ENCODE peak calls at places on chromosomes 11 and 22, in five cellular contexts. U, H, P, Y and V are unnamed samples.

GRCh38 chr11:27965559-27965958 is 142.4 kb downstream of the KIF18A start:
- DNase-seq in U (no peak), H (no peak), P (no peak), Y (no peak), V (no peak)

GRCh38 chr22:26416670-26417270 is 12.3 kb upstream of the ASPHD2 start:
- DNase-seq in U (no peak), H (peak; percentile 91), P (no peak), Y (no peak), V (no peak)

GRCh38 chr11:102599642-102600261 is 25.4 kb downstream of the MMP20 start:
- DNase-seq in U (peak; percentile 94), H (peak; percentile 93), P (no peak), Y (no peak), V (no peak)

GRCh38 chr11:10669258-10670033 is 24.1 kb downstream of the IRAG1 start:
- DNase-seq in U (peak; percentile 29), H (peak; percentile 75), P (no peak), Y (no peak), V (no peak)

GRCh38 chr11:27174026-27174425 is 133.4 kb downstream of the BBOX1 start:
- DNase-seq in U (no peak), H (no peak), P (peak; percentile 58), Y (no peak), V (no peak)

GRCh38 chr11:75325713-75326438 is 25.6 kb downstream of the ARRB1 start:
- DNase-seq in U (peak; percentile 84), H (peak; percentile 90), P (peak; percentile 85), Y (no peak), V (no peak)

GRCh38 chr11:18243783-18244362 is 4.6 kb downstream of the SAA2 start:
- DNase-seq in U (peak; percentile 80), H (peak; percentile 68), P (peak; percentile 71), Y (no peak), V (peak; percentile 61)

GRCh38 chr11:96242191-96242845 is 100.7 kb downstream of the MAML2 start:
- DNase-seq in U (no peak), H (no peak), P (no peak), Y (no peak), V (no peak)

GRCh38 chr22:46068908-46069481 is 81.3 kb upstream of the PPARA start:
- DNase-seq in U (no peak), H (peak; percentile 94), P (peak; percentile 26), Y (peak; percentile 71), V (peak; percentile 44)

GRCh38 chr22:35410663-35411034 is 10.7 kb downstream of the MCM5 start:
- DNase-seq in U (no peak), H (no peak), P (no peak), Y (no peak), V (no peak)

GRCh38 chr22:40396882-40397281 is 26.5 kb downstream of the SGSM3 start:
- DNase-seq in U (no peak), H (peak; percentile 51), P (peak; percentile 91), Y (no peak), V (no peak)

GRCh38 chr11:75642402-75643113 is 26.3 kb downstream of the MAP6 start:
- DNase-seq in U (no peak), H (no peak), P (no peak), Y (no peak), V (no peak)

GRCh38 chr22:19238900-19239299 is 52.6 kb downstream of the CLTCL1 start:
- DNase-seq in U (no peak), H (no peak), P (no peak), Y (no peak), V (no peak)

GRCh38 chr11:68264244-68264643 is 7.5 kb downstream of the C11orf24 start:
- DNase-seq in U (no peak), H (no peak), P (no peak), Y (no peak), V (peak; percentile 14)

GRCh38 chr11:21723681-21724080 is 469.2 kb upstream of the ANO5 start:
- DNase-seq in U (no peak), H (no peak), P (no peak), Y (no peak), V (no peak)

GRCh38 chr22:42654696-42655095 is 5.5 kb upstream of the CYB5R3 start:
- DNase-seq in U (no peak), H (no peak), P (no peak), Y (no peak), V (no peak)

GRCh38 chr11:116224154-116224888 is 548.5 kb downstream of the BUD13 start:
- DNase-seq in U (peak; percentile 23), H (peak; percentile 17), P (peak; percentile 58), Y (no peak), V (no peak)

GRCh38 chr11:29448246-29448877 is 568.5 kb downstream of the KCNA4 start:
- DNase-seq in U (peak; percentile 22), H (peak; percentile 4), P (no peak), Y (no peak), V (no peak)

GRCh38 chr11:1946812-1947480 is at the start of gene MRPL23:
- DNase-seq in U (no peak), H (no peak), P (no peak), Y (peak; percentile 68), V (no peak)

GRCh38 chr11:62601114-62601363 is 626 bp downstream of the MTA2 start:
- DNase-seq in U (no peak), H (no peak), P (peak; percentile 52), Y (peak; percentile 94), V (no peak)